ENCODE peak calls at places on chromosomes 4 and X, in five cellular contexts. S is stimulated activated CD4-positive, alpha-beta T cell treated with anti-CD3 and anti-CD28 coated beads, Interleukin-12 subunit alpha, Interleukin-12 subunit beta, amount 100 ng/mL, for 48 hours; L is mesendoderm; J is coronary artery; Z is mesenteric fat pad. M is an unnamed sample.

GRCh38 chrX:75276666-75277065 is 2.8 kb downstream of the UPRT start:
- DNase-seq in Z (no peak), L (no peak), J (no peak), S (no peak), M (no peak)

GRCh38 chr4:149911371-149911770 is 95.7 kb upstream of the IQCM start:
- DNase-seq in S (no peak), Z (no peak), L (no peak), J (no peak), M (no peak)

GRCh38 chr4:151931563-151931962 is 170.8 kb upstream of the GATB start:
- DNase-seq in Z (no peak), J (no peak), S (no peak), L (no peak), M (no peak)

GRCh38 chrX:135644624-135645023 is 68.8 kb upstream of the CT45A1 start:
- DNase-seq in S (no peak), J (no peak), Z (no peak), L (no peak), M (no peak)

GRCh38 chr4:85854543-85854942 is 379.6 kb downstream of the ARHGAP24 start:
- DNase-seq in Z (no peak), S (no peak), J (no peak), L (no peak), M (no peak)

GRCh38 chrX:137432609-137433008 is 133.3 kb upstream of the ZIC3 start:
- DNase-seq in Z (no peak), S (no peak), J (no peak), L (peak; percentile 80), M (peak; percentile 1)

GRCh38 chr4:121873604-121874003 is 3.3 kb upstream of the BBS7 start:
- DNase-seq in J (no peak), L (no peak), Z (no peak), S (no peak), M (no peak)

GRCh38 chr4:154349829-154350228 is 141.8 kb downstream of the DCHS2 start:
- DNase-seq in J (no peak), L (peak; percentile 54), S (no peak), Z (no peak), M (no peak)